ENCODE peak calls at places on chromosomes 7 and 10, in five cellular contexts. Z, L, W, F and E are unnamed samples. For H3K4me1, the result is how much of the 10 kb centered on the place peaks cover.

GRCh38 chr7:42219447-42219846 is 17.6 kb downstream of the GLI3 start:
- DNase-seq in F (no peak), Z (no peak), W (no peak), L (no peak), E (no peak)

GRCh38 chr7:87435546-87435945 is 39.9 kb downstream of the ABCB4 start:
- DNase-seq in W (no peak), F (no peak), Z (no peak), L (no peak), E (no peak)

GRCh38 chr7:141974831-141975230 is 1.3 kb upstream of the TAS2R38 start:
- DNase-seq in F (no peak), Z (peak), L (no peak), W (no peak), E (no peak)

GRCh38 chr7:1563939-1564602 is 5.8 kb downstream of the PSMG3 start:
- DNase-seq in L (no peak), F (no peak), Z (no peak), W (no peak), E (no peak)

GRCh38 chr7:3911685-3912084 is 610.6 kb downstream of the SDK1 start:
- DNase-seq in L (no peak), W (no peak), F (no peak), Z (no peak), E (no peak)

GRCh38 chr7:121140790-121141189 is 152.3 kb downstream of the CPED1 start:
- DNase-seq in Z (no peak), L (no peak), F (no peak), W (no peak), E (no peak)

GRCh38 chr7:114650491-114650890 is 235.9 kb downstream of the FOXP2 start:
- DNase-seq in F (no peak), Z (no peak), W (no peak), L (no peak), E (no peak)

GRCh38 chr10:31739759-31740158 is 188.9 kb downstream of the ARHGAP12 start:
- DNase-seq in L (no peak), Z (no peak), F (peak), W (no peak), E (no peak)

GRCh38 chr10:123272171-123272570 is 118.0 kb downstream of the BUB3 start:
- DNase-seq in F (peak), Z (no peak), W (no peak), L (no peak), E (no peak)

GRCh38 chr7:112001089-112001826 is 204.9 kb downstream of the DOCK4 start:
- DNase-seq in Z (no peak), W (no peak), L (no peak), F (peak), E (no peak)

GRCh38 chr7:81301815-81302214 is 383.0 kb upstream of the SEMA3C start:
- DNase-seq in Z (peak), L (no peak), W (no peak), F (no peak), E (no peak)

GRCh38 chr10:125052146-125052545 is 108.2 kb downstream of the CTBP2 start:
- DNase-seq in W (no peak), L (no peak), F (no peak), Z (no peak), E (no peak)

GRCh38 chr7:129790136-129790535 is 162.6 kb downstream of the UBE2H start:
- DNase-seq in Z (no peak), L (no peak), W (no peak), F (no peak), E (no peak)

GRCh38 chr10:57979466-57979865 is 288.2 kb downstream of the IPMK start:
- DNase-seq in W (no peak), F (no peak), L (no peak), Z (no peak), E (no peak)

GRCh38 chr10:113612154-113612553 is 51.7 kb downstream of the NRAP start:
- DNase-seq in Z (no peak), L (no peak), F (no peak), W (peak), E (no peak)

GRCh38 chr10:100008708-100009282 is 952 bp downstream of the DNMBP start:
- DNase-seq in L (no peak), F (no peak), Z (no peak), W (no peak), E (no peak)

GRCh38 chr10:13139150-13139549 is 22.2 kb upstream of the MCM10 start:
- DNase-seq in F (no peak), W (no peak), L (no peak), Z (no peak), E (no peak)

GRCh38 chr7:47037607-47038006 is 544.3 kb downstream of the TNS3 start:
- DNase-seq in F (no peak), L (no peak), W (no peak), Z (no peak), E (no peak)

GRCh38 chr7:111266613-111267012 is 175.7 kb downstream of the LRRN3 start:
- DNase-seq in L (no peak), F (peak), W (no peak), Z (no peak), E (no peak)

GRCh38 chr7:98802088-98802780 is 67.6 kb downstream of the TMEM130 start:
- DNase-seq in F (peak), L (no peak), Z (peak), W (no peak), E (no peak)

GRCh38 chr10:43981232-43981631 is 332.6 kb upstream of the ZNF32 start:
- DNase-seq in W (no peak), Z (no peak), L (no peak), F (no peak), E (no peak)

GRCh38 chr10:71831646-71832552 is 19.2 kb downstream of the PSAP start:
- DNase-seq in F (no peak), W (no peak), Z (peak), L (no peak), E (no peak)

GRCh38 chr7:97015279-97015678 is 9.4 kb downstream of the DLX5 start:
- DNase-seq in W (no peak), Z (no peak), L (no peak), F (no peak), E (no peak)

GRCh38 chr10:17201165-17202013 is at the start of gene TRDMT1:
- DNase-seq in F (peak), Z (peak), W (peak), L (peak), E (peak)

GRCh38 chr10:83165164-83165563 is 974.1 kb upstream of the GHITM start:
- DNase-seq in W (no peak), L (no peak), F (no peak), Z (no peak), E (no peak)

GRCh38 chr10:83167081-83167480 is 972.2 kb upstream of the GHITM start:
- DNase-seq in F (no peak), W (no peak), Z (no peak), L (no peak), E (no peak)

GRCh38 chr10:83164134-83164533 is 975.2 kb upstream of the GHITM start:
- DNase-seq in W (no peak), F (no peak), L (no peak), Z (no peak), E (no peak)

GRCh38 chr10:83166344-83166743 is 973.0 kb upstream of the GHITM start:
- DNase-seq in W (no peak), Z (no peak), F (peak), L (no peak), E (no peak)
- TF ChIP-seq CTCF in W (peak), Z (no peak), F (no peak), L (peak), E (no peak)

DNA sequence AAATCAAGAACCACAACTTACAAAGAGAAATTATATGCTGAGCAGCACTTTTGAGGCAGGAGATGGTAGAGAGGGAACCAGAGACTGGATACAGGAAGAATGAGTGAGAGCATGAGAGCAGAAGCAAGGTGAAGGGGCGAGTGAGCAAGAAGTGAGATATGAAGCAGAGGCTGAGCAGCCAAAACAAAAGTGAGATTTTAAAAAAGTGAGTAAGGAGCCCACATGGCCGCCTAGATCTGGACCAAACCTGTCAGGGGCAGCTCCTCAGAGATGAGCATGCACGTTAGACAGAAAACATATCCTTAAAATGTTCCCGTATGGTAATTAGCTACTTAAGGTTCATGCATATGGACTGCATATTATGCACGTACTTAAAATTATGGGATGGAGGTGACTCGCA is 22.4 kb downstream of the TMEM176A start:
- DNase-seq in F (no peak), Z (no peak), L (no peak), W (no peak), E (no peak)
- H3K4me1 ChIP-seq in F (under half), Z (under half), L (under half), W (under half), E (under half)

GRCh38 chr10:103803941-103804340 is 51.4 kb downstream of the SH3PXD2A start:
- DNase-seq in L (no peak), W (no peak), Z (no peak), F (peak), E (no peak)

GRCh38 chr10:103806376-103807320 is 48.7 kb downstream of the SH3PXD2A start:
- DNase-seq in F (no peak), L (no peak), Z (no peak), W (no peak), E (no peak)

GRCh38 chr10:103804866-103805265 is 50.5 kb downstream of the SH3PXD2A start:
- DNase-seq in L (no peak), W (no peak), Z (no peak), F (peak), E (no peak)

GRCh38 chr10:103807996-103808395 is 47.4 kb downstream of the SH3PXD2A start:
- DNase-seq in Z (no peak), W (no peak), L (peak), F (no peak), E (no peak)

GRCh38 chr10:103805781-103806180 is 49.6 kb downstream of the SH3PXD2A start:
- DNase-seq in L (no peak), Z (no peak), F (no peak), W (no peak), E (no peak)
- TF ChIP-seq CTCF in L (no peak), Z (no peak), F (no peak), W (no peak), E (no peak)

GRCh38 chr10:130542761-130543160 is 406.6 kb downstream of the GLRX3 start:
- DNase-seq in Z (no peak), L (no peak), F (no peak), W (no peak), E (no peak)

GRCh38 chr10:130543787-130544186 is 407.6 kb downstream of the GLRX3 start:
- DNase-seq in L (no peak), F (no peak), Z (no peak), W (no peak), E (no peak)

GRCh38 chr10:130545122-130545521 is 408.9 kb downstream of the GLRX3 start:
- DNase-seq in L (no peak), F (no peak), Z (no peak), W (no peak), E (no peak)

GRCh38 chr10:130547368-130547767 is 411.2 kb downstream of the GLRX3 start:
- DNase-seq in F (peak), W (no peak), L (no peak), Z (no peak), E (no peak)

GRCh38 chr10:130546841-130547240 is 410.6 kb downstream of the GLRX3 start:
- DNase-seq in Z (no peak), W (no peak), F (no peak), L (no peak), E (no peak)
- H3K4me1 ChIP-seq in Z (under half), W (under half), F (under half), L (under half), E (under half)

GRCh38 chr7:76223286-76223972 is 21.7 kb downstream of the SRRM3 start:
- DNase-seq in L (no peak), Z (no peak), W (no peak), F (no peak), E (no peak)

GRCh38 chr7:76222839-76223238 is 21.1 kb downstream of the SRRM3 start:
- DNase-seq in L (no peak), F (no peak), Z (no peak), W (no peak), E (no peak)

GRCh38 chr7:76217942-76218566 is 16.4 kb downstream of the SRRM3 start:
- DNase-seq in F (no peak), W (no peak), Z (no peak), L (no peak), E (no peak)

GRCh38 chr7:76222333-76222732 is 20.6 kb downstream of the SRRM3 start:
- DNase-seq in F (no peak), Z (no peak), L (no peak), W (no peak), E (no peak)

DNA sequence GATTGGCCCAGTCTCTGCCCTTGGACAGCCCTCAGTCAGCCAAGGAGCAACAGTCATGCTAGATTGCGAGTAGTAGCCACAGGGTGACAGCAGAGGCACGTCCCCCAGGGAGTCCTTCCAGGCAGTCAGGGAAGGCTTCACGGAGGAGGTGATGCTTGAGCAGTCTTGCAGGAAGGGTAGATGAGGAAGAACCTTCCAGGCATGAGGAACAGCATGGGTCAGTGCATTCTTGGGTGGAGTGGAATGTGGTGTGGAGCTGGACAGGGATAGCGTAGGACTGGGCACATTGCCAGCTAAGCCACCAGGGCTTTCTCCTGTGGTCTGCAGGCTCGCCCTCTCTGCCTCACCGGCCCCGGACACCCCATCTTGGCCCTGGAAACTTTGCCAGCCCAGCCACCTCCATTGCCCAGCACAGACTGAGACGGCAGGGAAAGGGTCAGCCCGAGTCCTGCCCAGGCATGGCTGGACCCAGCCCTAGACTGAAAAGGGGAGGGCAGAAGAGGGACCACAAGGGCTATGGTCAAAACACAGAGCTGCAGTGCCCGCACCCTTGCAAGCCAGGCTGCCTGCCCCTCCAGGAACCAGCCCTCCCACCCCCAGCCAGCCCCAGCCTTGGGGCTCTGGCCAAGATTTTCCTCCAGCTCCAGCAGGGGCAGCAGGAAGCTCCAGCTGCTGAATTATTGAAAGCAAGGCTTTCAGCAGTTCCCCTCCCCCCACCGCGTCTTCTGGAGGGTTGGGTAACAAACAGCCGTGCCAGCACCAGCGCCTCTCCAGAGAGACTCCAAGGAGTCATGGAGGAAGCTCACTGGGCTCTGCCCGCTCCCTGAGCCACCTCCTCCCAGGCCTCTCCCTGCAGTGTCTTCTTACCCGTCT is 18.7 kb downstream of the SRRM3 start:
- DNase-seq in L (no peak), Z (no peak), F (peak), W (no peak), E (no peak)
- TF ChIP-seq CTCF in L (no peak), Z (no peak), F (no peak), W (no peak), E (no peak)

GRCh38 chr7:116216956-116217570 is 6.7 kb downstream of the TES start:
- DNase-seq in W (no peak), F (no peak), L (no peak), Z (no peak), E (no peak)

GRCh38 chr7:116218051-116218645 is 7.8 kb downstream of the TES start:
- DNase-seq in L (no peak), W (no peak), Z (no peak), F (peak), E (no peak)

GRCh38 chr7:116215550-116215949 is 5.2 kb downstream of the TES start:
- DNase-seq in Z (no peak), W (no peak), L (no peak), F (no peak), E (no peak)

GRCh38 chr7:116219288-116219687 is 8.9 kb downstream of the TES start:
- DNase-seq in F (no peak), L (no peak), W (no peak), Z (no peak), E (no peak)

DNA sequence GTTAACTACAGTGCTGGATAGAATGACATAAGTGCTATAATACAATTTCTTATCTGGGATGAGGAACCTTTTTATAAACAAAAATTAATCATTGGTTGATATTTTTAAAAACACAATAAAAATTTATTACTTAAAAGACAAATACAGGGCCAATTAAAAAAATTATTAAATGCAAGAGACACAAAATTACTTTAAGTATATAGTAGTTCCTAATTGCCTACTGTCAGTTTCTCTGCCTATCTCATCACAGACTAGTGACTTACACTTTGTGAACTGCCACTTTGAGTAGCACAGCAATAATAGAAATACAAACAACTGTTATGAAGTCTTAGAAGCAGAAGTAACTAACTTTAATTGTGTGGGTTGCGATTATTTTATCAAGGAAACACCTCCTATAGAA is 8.4 kb downstream of the TES start:
- DNase-seq in L (no peak), W (no peak), Z (no peak), F (no peak), E (no peak)
- H3K4me1 ChIP-seq in L (under half), W (under half), Z (under half), F (half or more), E (half or more)

DNA sequence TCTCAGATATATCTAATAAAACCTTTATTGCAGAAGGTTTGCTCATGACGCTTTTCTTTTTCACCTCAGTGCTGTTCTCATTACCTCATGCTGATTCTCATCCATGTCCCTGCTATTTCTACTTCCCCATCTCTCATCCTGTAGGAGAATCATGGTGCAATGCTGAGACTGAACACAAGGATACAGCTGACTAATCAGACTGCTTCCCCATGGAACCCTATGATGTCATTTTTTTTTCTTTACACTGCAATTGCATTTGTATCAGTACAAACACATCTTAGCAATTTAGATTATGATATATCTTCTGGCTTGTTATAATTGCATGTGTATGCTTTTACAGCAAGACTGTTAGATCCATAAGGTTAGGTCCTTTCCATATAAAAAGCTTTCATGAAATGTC is 93.7 kb downstream of the SEMA3A start:
- DNase-seq in W (no peak), L (no peak), F (peak), Z (no peak), E (no peak)
- TF ChIP-seq CTCF in W (no peak), L (no peak), F (peak), Z (no peak), E (no peak)

GRCh38 chr7:132381742-132382472 is 194.4 kb downstream of the PLXNA4 start:
- DNase-seq in F (no peak), W (no peak), L (no peak), Z (no peak), E (no peak)
- H3K4me1 ChIP-seq in F (under half), W (under half), L (under half), Z (under half), E (under half)